ENCODE peak calls at places on chromosomes 13 and 19, in six cellular contexts. One of them, this sample, is unnamed.

GRCh38 chr19:50458396-50459066 is 17.8 kb upstream of the EMC10 start:
- DNase-seq in lower lobe of right lung: no peak
- DNase-seq in fibroblast of pulmonary artery: peak
- DNase-seq in endothelial cell: no peak
- DNase-seq in colonic mucosa: no peak
- DNase-seq in HFFc6: no peak
- DNase-seq in this sample: no peak

GRCh38 chr13:41054919-41055619 is 6.2 kb upstream of the WBP4 start:
- DNase-seq in colonic mucosa: no peak
- DNase-seq in lower lobe of right lung: no peak
- DNase-seq in endothelial cell: no peak
- DNase-seq in fibroblast of pulmonary artery: no peak
- DNase-seq in HFFc6: no peak
- DNase-seq in this sample: no peak

GRCh38 chr19:41431426-41432386 is 4.5 kb upstream of the B3GNT8 start:
- DNase-seq in HFFc6: peak
- DNase-seq in endothelial cell: no peak
- DNase-seq in lower lobe of right lung: peak
- DNase-seq in fibroblast of pulmonary artery: peak
- DNase-seq in colonic mucosa: no peak
- DNase-seq in this sample: no peak

GRCh38 chr19:19202707-19203011 is 555 bp downstream of the NR2C2AP start:
- DNase-seq in endothelial cell: no peak
- DNase-seq in HFFc6: no peak
- DNase-seq in colonic mucosa: no peak
- DNase-seq in fibroblast of pulmonary artery: no peak
- DNase-seq in lower lobe of right lung: no peak
- DNase-seq in this sample: no peak

GRCh38 chr19:39136225-39136940 is 10.8 kb downstream of the PAK4 start:
- DNase-seq in colonic mucosa: peak
- DNase-seq in lower lobe of right lung: no peak
- DNase-seq in fibroblast of pulmonary artery: no peak
- DNase-seq in endothelial cell: no peak
- DNase-seq in HFFc6: no peak
- DNase-seq in this sample: no peak

GRCh38 chr13:102700088-102701031 is 5.5 kb upstream of the METTL21C start:
- DNase-seq in endothelial cell: no peak
- DNase-seq in HFFc6: no peak
- DNase-seq in lower lobe of right lung: no peak
- DNase-seq in colonic mucosa: no peak
- DNase-seq in fibroblast of pulmonary artery: no peak
- DNase-seq in this sample: no peak

GRCh38 chr19:2167896-2168618 is 4.3 kb downstream of the DOT1L start:
- DNase-seq in lower lobe of right lung: peak
- DNase-seq in colonic mucosa: peak
- DNase-seq in endothelial cell: no peak
- DNase-seq in HFFc6: peak
- DNase-seq in fibroblast of pulmonary artery: peak
- DNase-seq in this sample: no peak

GRCh38 chr13:109730832-109731335 is 55.5 kb downstream of the IRS2 start:
- DNase-seq in colonic mucosa: no peak
- DNase-seq in lower lobe of right lung: no peak
- DNase-seq in HFFc6: peak
- DNase-seq in fibroblast of pulmonary artery: peak
- DNase-seq in endothelial cell: no peak
- DNase-seq in this sample: no peak

GRCh38 chr19:48715276-48715675 is 4.2 kb downstream of the MAMSTR start:
- DNase-seq in colonic mucosa: peak
- DNase-seq in endothelial cell: no peak
- DNase-seq in fibroblast of pulmonary artery: no peak
- DNase-seq in lower lobe of right lung: peak
- DNase-seq in HFFc6: no peak
- DNase-seq in this sample: no peak

GRCh38 chr19:50897612-50898011 is 13.6 kb downstream of the KLK4 start:
- DNase-seq in lower lobe of right lung: no peak
- DNase-seq in colonic mucosa: no peak
- DNase-seq in fibroblast of pulmonary artery: no peak
- DNase-seq in endothelial cell: no peak
- DNase-seq in HFFc6: no peak
- DNase-seq in this sample: no peak

GRCh38 chr13:110913911-110914292 is 967 bp downstream of the ANKRD10 start:
- DNase-seq in lower lobe of right lung: no peak
- DNase-seq in HFFc6: no peak
- DNase-seq in colonic mucosa: no peak
- DNase-seq in fibroblast of pulmonary artery: no peak
- DNase-seq in endothelial cell: no peak
- DNase-seq in this sample: no peak

GRCh38 chr13:110470272-110471009 is 91.1 kb downstream of the RAB20 start:
- DNase-seq in fibroblast of pulmonary artery: no peak
- DNase-seq in colonic mucosa: no peak
- DNase-seq in HFFc6: no peak
- DNase-seq in lower lobe of right lung: peak
- DNase-seq in endothelial cell: no peak
- DNase-seq in this sample: no peak

GRCh38 chr19:38708413-38709024 is 35.8 kb downstream of the CAPN12 start:
- DNase-seq in fibroblast of pulmonary artery: no peak
- DNase-seq in colonic mucosa: no peak
- DNase-seq in endothelial cell: no peak
- DNase-seq in HFFc6: no peak
- DNase-seq in lower lobe of right lung: no peak
- DNase-seq in this sample: no peak

GRCh38 chr19:40191836-40192646 is 815 bp downstream of the MAP3K10 start:
- DNase-seq in colonic mucosa: peak
- DNase-seq in fibroblast of pulmonary artery: peak
- DNase-seq in lower lobe of right lung: peak
- DNase-seq in HFFc6: no peak
- DNase-seq in endothelial cell: peak
- DNase-seq in this sample: peak

GRCh38 chr19:7013678-7014077 is 7.6 kb downstream of the MBD3L2B start:
- DNase-seq in endothelial cell: no peak
- DNase-seq in fibroblast of pulmonary artery: peak
- DNase-seq in HFFc6: peak
- DNase-seq in lower lobe of right lung: no peak
- DNase-seq in colonic mucosa: peak
- DNase-seq in this sample: no peak

GRCh38 chr13:113113846-113114271 is 8.3 kb downstream of the F7 start:
- DNase-seq in HFFc6: no peak
- DNase-seq in fibroblast of pulmonary artery: no peak
- DNase-seq in endothelial cell: no peak
- DNase-seq in lower lobe of right lung: peak
- DNase-seq in colonic mucosa: no peak
- DNase-seq in this sample: peak

GRCh38 chr19:31356587-31357314 is 7.5 kb upstream of the TSHZ3 start:
- DNase-seq in colonic mucosa: peak
- DNase-seq in HFFc6: no peak
- DNase-seq in fibroblast of pulmonary artery: no peak
- DNase-seq in endothelial cell: peak
- DNase-seq in lower lobe of right lung: peak
- DNase-seq in this sample: peak

GRCh38 chr13:71854401-71854800 is 12.6 kb downstream of the DACH1 start:
- DNase-seq in endothelial cell: no peak
- DNase-seq in colonic mucosa: no peak
- DNase-seq in fibroblast of pulmonary artery: no peak
- DNase-seq in HFFc6: no peak
- DNase-seq in lower lobe of right lung: no peak
- DNase-seq in this sample: no peak

GRCh38 chr13:33322474-33322827 is 36.9 kb upstream of the STARD13 start:
- DNase-seq in HFFc6: peak
- DNase-seq in colonic mucosa: no peak
- DNase-seq in endothelial cell: no peak
- DNase-seq in fibroblast of pulmonary artery: peak
- DNase-seq in lower lobe of right lung: no peak
- DNase-seq in this sample: no peak

GRCh38 chr19:42216653-42217521 is 590 bp downstream of the DEDD2 start:
- DNase-seq in colonic mucosa: peak
- DNase-seq in fibroblast of pulmonary artery: peak
- DNase-seq in endothelial cell: peak
- DNase-seq in HFFc6: peak
- DNase-seq in lower lobe of right lung: peak
- DNase-seq in this sample: peak

GRCh38 chr13:32669030-32669646 is 82.9 kb downstream of the PDS5B start:
- DNase-seq in fibroblast of pulmonary artery: peak
- DNase-seq in lower lobe of right lung: no peak
- DNase-seq in endothelial cell: peak
- DNase-seq in HFFc6: peak
- DNase-seq in colonic mucosa: no peak
- DNase-seq in this sample: no peak

GRCh38 chr13:31653730-31654129 is 85.6 kb upstream of the RXFP2 start:
- DNase-seq in colonic mucosa: no peak
- DNase-seq in endothelial cell: no peak
- DNase-seq in fibroblast of pulmonary artery: no peak
- DNase-seq in HFFc6: no peak
- DNase-seq in lower lobe of right lung: no peak
- DNase-seq in this sample: no peak

GRCh38 chr13:113029487-113030258 is 60.7 kb downstream of the MCF2L start:
- DNase-seq in fibroblast of pulmonary artery: peak
- DNase-seq in colonic mucosa: peak
- DNase-seq in lower lobe of right lung: no peak
- DNase-seq in HFFc6: no peak
- DNase-seq in endothelial cell: peak
- DNase-seq in this sample: peak

GRCh38 chr13:30829145-30829544 is 76.9 kb upstream of the MEDAG start:
- DNase-seq in HFFc6: peak
- DNase-seq in colonic mucosa: no peak
- DNase-seq in endothelial cell: no peak
- DNase-seq in lower lobe of right lung: no peak
- DNase-seq in fibroblast of pulmonary artery: peak
- DNase-seq in this sample: no peak

GRCh38 chr19:19134687-19135158 is 3.6 kb downstream of the TMEM161A start:
- DNase-seq in lower lobe of right lung: peak
- DNase-seq in colonic mucosa: peak
- DNase-seq in fibroblast of pulmonary artery: no peak
- DNase-seq in endothelial cell: no peak
- DNase-seq in HFFc6: no peak
- DNase-seq in this sample: peak

GRCh38 chr19:16200038-16200775 is 2.5 kb downstream of the AP1M1 start:
- DNase-seq in endothelial cell: no peak
- DNase-seq in lower lobe of right lung: peak
- DNase-seq in colonic mucosa: no peak
- DNase-seq in HFFc6: no peak
- DNase-seq in fibroblast of pulmonary artery: peak
- DNase-seq in this sample: no peak

GRCh38 chr13:44393391-44393790 is 19.8 kb downstream of the SERP2 start:
- DNase-seq in colonic mucosa: no peak
- DNase-seq in lower lobe of right lung: no peak
- DNase-seq in fibroblast of pulmonary artery: no peak
- DNase-seq in HFFc6: no peak
- DNase-seq in endothelial cell: no peak
- DNase-seq in this sample: no peak

DNA sequence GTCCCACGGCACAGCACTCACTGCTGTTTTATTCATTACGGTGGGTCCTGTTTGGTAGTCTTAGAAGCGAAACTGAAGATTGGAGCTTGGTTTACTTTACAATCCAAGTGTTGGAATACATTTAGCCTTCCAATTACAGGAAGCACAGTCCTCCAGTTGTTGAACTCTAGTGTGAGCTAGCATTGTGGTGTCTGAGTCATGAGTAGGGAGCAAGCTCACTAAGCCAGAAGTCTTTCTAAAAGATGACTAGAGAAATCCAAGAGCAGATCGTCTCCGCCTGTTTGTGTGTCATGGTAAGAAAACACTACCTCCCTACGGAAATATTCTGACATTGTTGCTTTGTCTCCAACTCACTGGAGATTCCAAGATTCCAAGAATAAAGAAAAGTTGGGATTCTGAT is 10.1 kb upstream of the SHISA2 start:
- DNase-seq in lower lobe of right lung: no peak
- DNase-seq in endothelial cell: no peak
- DNase-seq in HFFc6: peak
- DNase-seq in colonic mucosa: no peak
- DNase-seq in fibroblast of pulmonary artery: peak
- DNase-seq in this sample: no peak
- TF ChIP-seq CTCF in lower lobe of right lung: no peak
- TF ChIP-seq CTCF in endothelial cell: no peak
- TF ChIP-seq CTCF in HFFc6: no peak
- TF ChIP-seq CTCF in colonic mucosa: no peak
- TF ChIP-seq CTCF in fibroblast of pulmonary artery: no peak
- TF ChIP-seq CTCF in this sample: no peak

DNA sequence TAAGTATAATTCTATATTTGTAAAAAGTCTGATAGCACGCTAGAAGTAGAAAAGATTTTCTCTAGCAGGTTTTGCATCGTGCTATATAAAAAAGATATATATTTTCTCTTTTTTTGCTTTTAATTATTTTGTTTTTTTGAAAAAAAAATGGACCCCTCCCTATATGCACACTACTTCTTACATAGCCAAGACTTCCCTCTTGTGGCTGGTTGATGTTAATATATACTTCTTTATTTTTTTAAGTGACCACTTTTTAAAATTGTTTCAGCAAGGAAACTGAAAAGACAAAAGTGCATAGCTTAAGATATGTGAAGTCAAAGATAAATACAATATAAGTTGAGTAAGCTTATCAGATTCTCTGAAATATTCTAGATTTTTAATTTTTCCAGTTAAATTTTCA is 1202.8 kb downstream of the DIAPH3 start:
- DNase-seq in fibroblast of pulmonary artery: peak
- DNase-seq in lower lobe of right lung: no peak
- DNase-seq in endothelial cell: no peak
- DNase-seq in colonic mucosa: no peak
- DNase-seq in HFFc6: no peak
- DNase-seq in this sample: no peak
- TF ChIP-seq CTCF in fibroblast of pulmonary artery: peak
- TF ChIP-seq CTCF in lower lobe of right lung: peak
- TF ChIP-seq CTCF in endothelial cell: peak
- TF ChIP-seq CTCF in colonic mucosa: no peak
- TF ChIP-seq CTCF in HFFc6: peak
- TF ChIP-seq CTCF in this sample: peak

GRCh38 chr19:13825489-13826475 is 30.5 kb downstream of the ZSWIM4 start:
- DNase-seq in HFFc6: no peak
- DNase-seq in fibroblast of pulmonary artery: no peak
- DNase-seq in colonic mucosa: no peak
- DNase-seq in lower lobe of right lung: no peak
- DNase-seq in endothelial cell: no peak
- DNase-seq in this sample: peak
- TF ChIP-seq CTCF in HFFc6: peak
- TF ChIP-seq CTCF in fibroblast of pulmonary artery: peak
- TF ChIP-seq CTCF in colonic mucosa: no peak
- TF ChIP-seq CTCF in lower lobe of right lung: no peak
- TF ChIP-seq CTCF in endothelial cell: no peak
- TF ChIP-seq CTCF in this sample: peak

GRCh38 chr19:344625-345319 is at the start of gene MIER2:
- DNase-seq in fibroblast of pulmonary artery: peak
- DNase-seq in HFFc6: peak
- DNase-seq in lower lobe of right lung: peak
- DNase-seq in colonic mucosa: peak
- DNase-seq in endothelial cell: peak
- DNase-seq in this sample: peak

GRCh38 chr19:343941-344624 is 513 bp downstream of the MIER2 start:
- DNase-seq in HFFc6: no peak
- DNase-seq in colonic mucosa: no peak
- DNase-seq in endothelial cell: peak
- DNase-seq in lower lobe of right lung: no peak
- DNase-seq in fibroblast of pulmonary artery: peak
- DNase-seq in this sample: peak

GRCh38 chr19:351976-352625 is 7.5 kb upstream of the MIER2 start:
- DNase-seq in HFFc6: no peak
- DNase-seq in endothelial cell: no peak
- DNase-seq in lower lobe of right lung: no peak
- DNase-seq in fibroblast of pulmonary artery: no peak
- DNase-seq in colonic mucosa: no peak
- DNase-seq in this sample: no peak

GRCh38 chr19:345320-345879 is 804 bp upstream of the MIER2 start:
- DNase-seq in HFFc6: no peak
- DNase-seq in endothelial cell: no peak
- DNase-seq in lower lobe of right lung: no peak
- DNase-seq in colonic mucosa: no peak
- DNase-seq in fibroblast of pulmonary artery: no peak
- DNase-seq in this sample: no peak

GRCh38 chr19:347946-348861 is 3.6 kb upstream of the MIER2 start:
- DNase-seq in HFFc6: no peak
- DNase-seq in lower lobe of right lung: no peak
- DNase-seq in colonic mucosa: no peak
- DNase-seq in fibroblast of pulmonary artery: peak
- DNase-seq in endothelial cell: no peak
- DNase-seq in this sample: no peak
- TF ChIP-seq CTCF in HFFc6: no peak
- TF ChIP-seq CTCF in lower lobe of right lung: no peak
- TF ChIP-seq CTCF in colonic mucosa: no peak
- TF ChIP-seq CTCF in fibroblast of pulmonary artery: no peak
- TF ChIP-seq CTCF in endothelial cell: no peak
- TF ChIP-seq CTCF in this sample: no peak